ENCODE peak calls at places on chromosomes 2 and 18, in six cellular contexts. H, Q, N, P, X and E are unnamed samples.
A peak's percentile ranks its signal among the peaks of the same experiment; 100 is the strongest.

GRCh38 chr2:71531522-71532047 is 78.2 kb downstream of the DYSF start:
- DNase-seq in H (peak; percentile 25), Q (no peak), N (peak; percentile 9), P (peak; percentile 49), X (peak; percentile 10), E (no peak)

GRCh38 chr2:151556121-151556520 is 146.4 kb downstream of the RIF1 start:
- DNase-seq in H (no peak), Q (no peak), N (no peak), P (no peak), X (peak; percentile 10), E (no peak)

GRCh38 chr18:79923896-79924585 is 27.4 kb downstream of the SLC66A2 start:
- DNase-seq in H (no peak), Q (no peak), N (no peak), P (no peak), X (no peak), E (no peak)

GRCh38 chr18:68244786-68245185 is 470.1 kb downstream of the TMX3 start:
- DNase-seq in H (peak; percentile 74), Q (no peak), N (no peak), P (no peak), X (no peak), E (no peak)

GRCh38 chr18:54555996-54556395 is 35.0 kb upstream of the DYNAP start:
- DNase-seq in H (no peak), Q (no peak), N (no peak), P (no peak), X (no peak), E (no peak)

GRCh38 chr2:130821867-130822266 is 14.8 kb upstream of the ARHGEF4 start:
- DNase-seq in H (no peak), Q (no peak), N (no peak), P (no peak), X (no peak), E (no peak)

GRCh38 chr2:223696719-223697118 is 94.6 kb upstream of the SCG2 start:
- DNase-seq in H (peak; percentile 69), Q (no peak), N (no peak), P (peak; percentile 25), X (no peak), E (no peak)

GRCh38 chr2:180660207-180660606 is 320.2 kb upstream of the UBE2E3 start:
- DNase-seq in H (no peak), Q (no peak), N (no peak), P (no peak), X (no peak), E (no peak)

GRCh38 chr2:54360055-54360792 is 95.9 kb upstream of the SPTBN1 start:
- DNase-seq in H (peak; percentile 67), Q (no peak), N (no peak), P (peak; percentile 47), X (no peak), E (no peak)

GRCh38 chr2:120686511-120687168 is 49.0 kb upstream of the GLI2 start:
- DNase-seq in H (no peak), Q (no peak), N (no peak), P (no peak), X (peak; percentile 67), E (no peak)

GRCh38 chr2:46184794-46185583 is 112.2 kb upstream of the EPAS1 start:
- DNase-seq in H (no peak), Q (no peak), N (peak; percentile 46), P (no peak), X (no peak), E (no peak)

GRCh38 chr2:54342603-54343002 is 86.6 kb upstream of the TSPYL6 start:
- DNase-seq in H (no peak), Q (no peak), N (no peak), P (no peak), X (no peak), E (no peak)

GRCh38 chr2:17538022-17538843 is 2.3 kb upstream of the VSNL1 start:
- DNase-seq in H (peak; percentile 20), Q (no peak), N (peak; percentile 58), P (peak; percentile 66), X (peak; percentile 13), E (no peak)

GRCh38 chr2:108320326-108320932 is 31.7 kb downstream of the SULT1C2 start:
- DNase-seq in H (no peak), Q (no peak), N (no peak), P (no peak), X (no peak), E (no peak)

GRCh38 chr2:96760036-96760985 is at the start of gene CNNM4:
- DNase-seq in H (peak; percentile 86), Q (peak; percentile 80), N (peak; percentile 97), P (peak; percentile 90), X (peak; percentile 85), E (peak; percentile 91)

GRCh38 chr2:96764253-96764637 is 3.5 kb downstream of the CNNM4 start:
- DNase-seq in H (no peak), Q (no peak), N (no peak), P (peak; percentile 20), X (peak; percentile 72), E (no peak)

GRCh38 chr2:96762529-96763253 is 2.0 kb downstream of the CNNM4 start:
- DNase-seq in H (no peak), Q (no peak), N (peak; percentile 66), P (no peak), X (no peak), E (peak; percentile 76)

GRCh38 chr2:96760986-96761832 is 507 bp downstream of the CNNM4 start:
- DNase-seq in H (no peak), Q (no peak), N (peak; percentile 50), P (peak; percentile 21), X (peak; percentile 37), E (no peak)

DNA sequence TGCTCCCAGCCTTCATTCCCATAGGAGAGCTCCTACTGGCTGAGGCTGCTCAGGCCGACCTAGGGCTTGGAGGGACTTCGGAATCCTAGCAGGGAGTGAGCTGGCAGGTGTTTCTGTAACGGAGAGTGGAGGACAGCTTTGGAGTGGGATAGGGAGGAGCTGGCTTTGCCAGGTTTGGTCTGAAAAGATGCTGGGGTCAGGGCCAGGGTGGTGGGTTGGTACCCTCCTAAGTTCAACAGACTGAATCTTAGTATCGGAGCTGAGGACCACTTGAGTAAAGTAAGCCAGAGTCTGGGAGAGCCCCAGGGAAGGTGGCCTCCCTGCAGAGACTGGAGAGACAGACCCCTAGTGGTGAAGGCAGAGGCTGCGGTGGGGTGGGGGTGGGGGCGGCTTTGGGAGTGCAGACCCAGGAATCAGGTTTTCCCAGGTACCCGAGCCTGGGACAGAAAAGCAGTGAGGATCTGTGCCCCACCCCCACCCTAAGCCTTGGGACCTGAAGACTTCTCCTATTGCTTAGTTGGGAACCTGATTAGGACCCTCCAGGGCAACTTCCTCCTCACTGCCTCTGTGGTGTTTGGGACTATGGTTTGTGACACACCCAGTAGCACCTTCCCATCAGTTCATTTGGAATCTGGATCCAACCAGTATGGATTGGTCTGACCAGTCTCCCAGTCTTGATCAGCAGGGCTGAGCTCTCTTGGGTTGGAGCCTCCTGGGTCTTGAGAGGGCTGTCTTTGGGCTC is 3.0 kb downstream of the CNNM4 start:
- DNase-seq in H (no peak), Q (no peak), N (peak; percentile 65), P (peak; percentile 26), X (peak; percentile 16), E (no peak)
- H3K4me1 ChIP-seq in H (peaks cover 20% of the 10 kb centered on the region), Q (peaks cover 36% of the 10 kb centered on the region), N (peaks cover 8% of the 10 kb centered on the region), P (peaks cover 38% of the 10 kb centered on the region), X (peaks cover 40% of the 10 kb centered on the region), E (peaks cover 26% of the 10 kb centered on the region)

DNA sequence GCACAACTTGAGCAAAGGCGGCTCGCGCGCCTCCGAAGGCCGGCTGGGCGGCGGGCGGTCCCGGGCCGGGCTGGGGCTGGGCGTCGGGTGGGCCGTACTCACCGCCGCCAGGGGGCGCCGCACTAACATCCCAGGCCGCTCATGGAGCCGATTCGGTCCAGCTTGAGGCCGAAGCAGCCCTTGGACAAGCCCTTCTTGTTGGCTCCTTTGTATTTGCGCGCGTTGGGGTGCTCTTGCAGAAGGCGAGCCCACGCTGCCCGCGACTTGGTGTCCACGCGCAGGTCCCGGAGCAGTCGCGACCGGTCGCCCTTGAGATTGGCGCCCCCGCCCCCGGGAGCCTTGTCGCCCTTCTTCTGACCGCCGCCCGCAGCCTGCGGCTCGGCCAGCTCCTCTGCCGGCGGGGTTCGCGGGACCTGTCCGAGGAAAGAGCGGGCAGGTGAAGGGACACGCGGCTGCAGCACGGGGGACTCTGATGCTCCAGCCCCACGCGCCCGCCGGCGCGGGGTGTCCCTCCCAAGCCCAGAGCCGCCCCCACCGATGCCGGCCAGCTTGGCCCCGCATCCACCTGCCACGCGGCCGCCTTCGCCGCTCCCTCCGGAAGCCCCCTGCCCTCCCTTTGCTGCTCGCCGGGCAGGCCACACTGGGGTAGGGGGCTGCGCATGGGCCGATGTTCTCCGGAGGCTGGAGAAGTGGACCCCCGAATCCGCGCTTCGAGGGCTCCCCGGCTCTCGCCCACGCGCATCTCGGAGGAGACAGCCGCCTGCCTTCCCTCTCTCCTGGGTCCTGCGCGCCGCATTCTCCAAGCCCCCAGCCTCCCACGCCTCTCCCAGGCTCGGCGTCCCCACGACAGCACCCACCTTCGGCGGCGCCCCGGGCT is 655 bp downstream of the NPPC start:
- DNase-seq in H (peak; percentile 83), Q (peak; percentile 59), N (peak; percentile 86), P (peak; percentile 81), X (peak; percentile 91), E (peak; percentile 82)
- H4K91ac ChIP-seq in H (no peak overlapping the region), Q (peak overlapping the region; percentile 87), N (no peak overlapping the region), P (no peak overlapping the region), X (no peak overlapping the region), E (no peak overlapping the region)

GRCh38 chr2:68414862-68415261 is 49.8 kb downstream of the PLEK start:
- DNase-seq in H (no peak), Q (no peak), N (no peak), P (no peak), X (no peak), E (peak; percentile 6)
- H3K4me1 ChIP-seq in H (no peaks in the 10 kb centered on the region), Q (peaks cover 6% of the 10 kb centered on the region), N (peaks cover 3% of the 10 kb centered on the region), P (no peaks in the 10 kb centered on the region), X (no peaks in the 10 kb centered on the region), E (peaks cover 19% of the 10 kb centered on the region)

GRCh38 chr2:64930159-64930558 is 59.0 kb upstream of the SLC1A4 start:
- DNase-seq in H (no peak), Q (no peak), N (no peak), P (no peak), X (no peak), E (no peak)

GRCh38 chr2:64931536-64932326 is 57.5 kb upstream of the SLC1A4 start:
- DNase-seq in H (no peak), Q (no peak), N (no peak), P (no peak), X (peak; percentile 71), E (no peak)

GRCh38 chr2:64934530-64934929 is 54.7 kb upstream of the SLC1A4 start:
- DNase-seq in H (no peak), Q (no peak), N (no peak), P (no peak), X (no peak), E (no peak)

GRCh38 chr2:64929329-64929728 is 59.9 kb upstream of the SLC1A4 start:
- DNase-seq in H (no peak), Q (no peak), N (no peak), P (no peak), X (no peak), E (no peak)

DNA sequence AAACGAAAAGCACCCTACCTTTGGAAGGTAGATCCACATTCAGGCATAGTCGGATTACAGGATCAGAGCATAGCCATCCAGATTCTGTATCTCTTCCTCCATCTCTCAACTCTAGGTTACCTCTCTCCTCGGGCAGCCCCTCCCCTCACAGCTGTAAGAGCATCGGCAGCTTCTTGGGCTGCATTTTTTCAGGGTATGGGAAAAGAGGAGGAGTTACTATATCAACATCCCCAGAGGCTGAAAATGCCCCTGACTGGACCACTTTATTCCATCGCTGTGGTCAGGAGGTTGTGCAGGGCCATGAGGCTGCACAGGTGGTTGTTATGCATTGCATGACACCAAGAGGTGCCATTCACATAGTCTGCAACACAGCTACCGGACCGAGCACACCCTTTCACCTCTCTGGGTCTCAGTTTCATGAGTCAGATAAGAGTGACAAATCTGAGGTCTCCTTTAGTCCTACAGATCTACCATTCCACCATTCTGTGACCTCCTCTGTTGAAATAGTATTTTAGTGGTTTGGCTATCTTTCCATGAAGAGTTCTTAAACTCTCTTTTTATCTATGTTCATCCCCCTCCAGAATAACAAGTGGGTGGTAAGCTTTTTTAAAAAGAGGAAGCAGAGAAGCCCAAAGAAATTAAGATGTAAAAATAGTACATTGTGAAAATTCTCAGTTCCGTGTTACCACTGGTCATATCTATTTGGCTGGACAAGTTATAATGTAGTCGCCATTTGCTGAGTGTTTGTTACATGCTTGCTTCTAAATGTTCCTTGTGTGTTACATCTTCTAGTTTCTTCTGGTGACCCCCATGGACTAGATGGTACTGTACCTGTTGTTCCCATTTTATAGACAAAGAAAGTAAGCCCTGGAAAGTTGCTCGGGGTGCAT is 56.6 kb upstream of the SLC1A4 start:
- DNase-seq in H (no peak), Q (no peak), N (no peak), P (no peak), X (no peak), E (no peak)
- H4K91ac ChIP-seq in H (no peak overlapping the region), Q (no peak overlapping the region), N (no peak overlapping the region), P (no peak overlapping the region), X (no peak overlapping the region), E (no peak overlapping the region)